ENCODE peak calls at places on chromosome 1, in eight cellular contexts. R, C, Y, O, J, I, Q and S are unnamed samples.

GRCh38 chr1:60388092-60388987 is 314.8 kb upstream of the C1orf87 start:
- DNase-seq in R (no peak), C (no peak), Y (no peak), O (no peak), J (no peak), I (peak; percentile 45), Q (no peak), S (no peak)

GRCh38 chr1:15937146-15937545 is 38.8 kb downstream of the ZBTB17 start:
- DNase-seq in R (no peak), C (no peak), Y (no peak), O (no peak), J (no peak), I (no peak), Q (no peak), S (no peak)

GRCh38 chr1:176241385-176242015 is 34.4 kb upstream of the COP1 start:
- DNase-seq in R (no peak), C (no peak), Y (no peak), O (no peak), J (peak; percentile 54), I (peak; percentile 44), Q (no peak), S (no peak)

GRCh38 chr1:241870290-241870689 is 22.3 kb downstream of the EXO1 start:
- DNase-seq in R (no peak), C (no peak), Y (no peak), O (no peak), J (no peak), I (no peak), Q (no peak), S (no peak)

GRCh38 chr1:102858695-102859094 is 249.6 kb downstream of the COL11A1 start:
- DNase-seq in R (no peak), C (no peak), Y (no peak), O (no peak), J (no peak), I (no peak), Q (no peak), S (no peak)

GRCh38 chr1:165631403-165632151 is 543 bp downstream of the MGST3 start:
- DNase-seq in R (peak; percentile 87), C (peak; percentile 27), Y (peak; percentile 65), O (no peak), J (peak; percentile 34), I (peak; percentile 76), Q (peak; percentile 20), S (peak; percentile 9)

GRCh38 chr1:8040586-8040985 is 14.5 kb upstream of the ERRFI1 start:
- DNase-seq in R (peak; percentile 86), C (no peak), Y (peak; percentile 76), O (no peak), J (peak; percentile 88), I (peak; percentile 94), Q (no peak), S (no peak)

GRCh38 chr1:41503507-41504125 is 19.1 kb upstream of the EDN2 start:
- DNase-seq in R (no peak), C (no peak), Y (no peak), O (no peak), J (peak; percentile 38), I (no peak), Q (no peak), S (no peak)

GRCh38 chr1:92184632-92185031 is 33.1 kb upstream of the C1orf146 start:
- DNase-seq in R (no peak), C (no peak), Y (no peak), O (no peak), J (peak; percentile 27), I (no peak), Q (no peak), S (no peak)

GRCh38 chr1:205961405-205961804 is 18.1 kb upstream of the SLC26A9 start:
- DNase-seq in R (no peak), C (no peak), Y (no peak), O (no peak), J (no peak), I (no peak), Q (no peak), S (peak; percentile 20)

GRCh38 chr1:151888972-151889570 is 20.2 kb downstream of the THEM4 start:
- DNase-seq in R (no peak), C (no peak), Y (no peak), O (no peak), J (no peak), I (no peak), Q (no peak), S (peak; percentile 50)

GRCh38 chr1:72397786-72398185 is 115.4 kb upstream of the NEGR1 start:
- DNase-seq in R (no peak), C (no peak), Y (peak; percentile 20), O (peak; percentile 25), J (peak; percentile 55), I (no peak), Q (no peak), S (no peak)

GRCh38 chr1:239125027-239125426 is 261.3 kb upstream of the CHRM3 start:
- DNase-seq in R (no peak), C (no peak), Y (no peak), O (no peak), J (no peak), I (no peak), Q (no peak), S (no peak)

GRCh38 chr1:55718758-55719671 is 503.9 kb upstream of the USP24 start:
- DNase-seq in R (peak; percentile 75), C (no peak), Y (peak; percentile 53), O (no peak), J (peak; percentile 100), I (peak; percentile 81), Q (no peak), S (no peak)

GRCh38 chr1:117653195-117653594 is 47.3 kb downstream of the TENT5C start:
- DNase-seq in R (no peak), C (no peak), Y (no peak), O (no peak), J (no peak), I (no peak), Q (no peak), S (no peak)

GRCh38 chr1:12556368-12556930 is 61.6 kb downstream of the DHRS3 start:
- DNase-seq in R (peak; percentile 78), C (no peak), Y (peak; percentile 77), O (no peak), J (peak; percentile 90), I (no peak), Q (no peak), S (no peak)

GRCh38 chr1:14424325-14425000 is 174.0 kb upstream of the KAZN start:
- DNase-seq in R (no peak), C (no peak), Y (no peak), O (no peak), J (no peak), I (no peak), Q (no peak), S (no peak)

GRCh38 chr1:243968413-243968812 is 82.7 kb upstream of the ZBTB18 start:
- DNase-seq in R (no peak), C (no peak), Y (no peak), O (no peak), J (no peak), I (no peak), Q (no peak), S (no peak)